ENCODE peak calls at places on chromosomes 4 and X, in five cellular contexts. R is heart left ventricle, N is cardiac muscle cell, S is kidney epithelial cell, M is endothelial cell of umbilical vein. C is an unnamed sample.
A peak's percentile ranks its signal among the peaks of the same experiment; 100 is the strongest.

GRCh38 chr4:108426493-108426892 is 193.9 kb upstream of the RPL34 start:
- DNase-seq in R (no peak), N (peak; percentile 3), S (no peak), M (no peak), C (no peak)

GRCh38 chrX:105323951-105324350 is 103.5 kb upstream of the TEX13A start:
- DNase-seq in R (no peak), N (peak; percentile 10), S (no peak), M (no peak), C (no peak)

GRCh38 chrX:97597954-97598353 is 714.2 kb downstream of the RPA4 start:
- DNase-seq in R (no peak), N (no peak), S (no peak), M (peak; percentile 34), C (no peak)

GRCh38 chr4:165326831-165327210 is 648 bp upstream of the MSMO1 start:
- DNase-seq in R (no peak), N (peak; percentile 38), S (no peak), M (no peak), C (peak; percentile 56)

GRCh38 chr4:37648084-37648817 is 37.9 kb downstream of the RELL1 start:
- DNase-seq in R (peak; percentile 90), N (peak; percentile 95), S (peak; percentile 90), M (peak; percentile 90), C (peak; percentile 76)

GRCh38 chr4:102625232-102625930 is 124.2 kb downstream of the NFKB1 start:
- DNase-seq in R (peak; percentile 52), N (peak; percentile 77), S (no peak), M (peak; percentile 23), C (no peak)

GRCh38 chr4:6917445-6918241 is 8.0 kb downstream of the TBC1D14 start:
- DNase-seq in R (peak; percentile 75), N (peak; percentile 34), S (no peak), M (peak; percentile 55), C (peak; percentile 94)

GRCh38 chrX:140292961-140293360 is 211.9 kb downstream of the SOX3 start:
- DNase-seq in R (no peak), N (no peak), S (no peak), M (no peak), C (no peak)

GRCh38 chr4:156255205-156255604 is 301.5 kb upstream of the CTSO start:
- DNase-seq in R (no peak), N (no peak), S (no peak), M (no peak), C (no peak)

GRCh38 chrX:9340619-9341304 is 124.1 kb upstream of the TBL1X start:
- DNase-seq in R (no peak), N (peak; percentile 69), S (no peak), M (peak; percentile 20), C (no peak)

GRCh38 chr4:121370729-121371325 is 10.0 kb downstream of the QRFPR start:
- DNase-seq in R (peak; percentile 30), N (peak; percentile 58), S (no peak), M (peak; percentile 53), C (peak; percentile 72)

GRCh38 chr4:13541176-13541604 is 3.1 kb downstream of the NKX3-2 start:
- DNase-seq in R (no peak), N (no peak), S (no peak), M (no peak), C (no peak)

GRCh38 chr4:6910340-6910959 is 824 bp downstream of the TBC1D14 start:
- DNase-seq in R (no peak), N (no peak), S (no peak), M (no peak), C (peak; percentile 62)

GRCh38 chr4:156954598-156954997 is 17.0 kb downstream of the PDGFC start:
- DNase-seq in R (peak; percentile 24), N (no peak), S (no peak), M (no peak), C (no peak)

GRCh38 chrX:15056044-15056443 is 182.8 kb downstream of the MOSPD2 start:
- DNase-seq in R (no peak), N (no peak), S (no peak), M (no peak), C (no peak)

GRCh38 chrX:63275127-63275526 is 76.0 kb downstream of the SPIN4 start:
- DNase-seq in R (no peak), N (no peak), S (no peak), M (peak; percentile 27), C (no peak)

GRCh38 chr4:140718240-140718639 is 37.9 kb downstream of the TBC1D9 start:
- DNase-seq in R (no peak), N (peak; percentile 68), S (peak; percentile 37), M (peak; percentile 84), C (no peak)

GRCh38 chr4:105236202-105236916 is 89.7 kb downstream of the TET2 start:
- DNase-seq in R (no peak), N (no peak), S (no peak), M (no peak), C (peak; percentile 22)

GRCh38 chr4:76377922-76378321 is 43.0 kb downstream of the CCDC158 start:
- DNase-seq in R (no peak), N (peak; percentile 74), S (peak; percentile 1), M (peak; percentile 38), C (peak; percentile 67)

GRCh38 chr4:24568425-24568824 is 15.9 kb downstream of the DHX15 start:
- DNase-seq in R (no peak), N (peak; percentile 35), S (no peak), M (no peak), C (no peak)

GRCh38 chrX:10618911-10619310 is 1.5 kb downstream of the MID1 start:
- DNase-seq in R (no peak), N (peak; percentile 27), S (no peak), M (peak; percentile 48), C (peak; percentile 14)

GRCh38 chr4:1990676-1991075 is 18.1 kb downstream of the NELFA start:
- DNase-seq in R (no peak), N (no peak), S (no peak), M (no peak), C (no peak)

GRCh38 chrX:39309721-39310152 is 508.5 kb downstream of the MID1IP1 start:
- DNase-seq in R (peak; percentile 46), N (peak; percentile 38), S (no peak), M (peak; percentile 92), C (peak; percentile 7)

GRCh38 chr4:1207603-1208265 is 35.4 kb upstream of the SPON2 start:
- DNase-seq in R (peak; percentile 75), N (peak; percentile 89), S (no peak), M (no peak), C (peak; percentile 59)

DNA sequence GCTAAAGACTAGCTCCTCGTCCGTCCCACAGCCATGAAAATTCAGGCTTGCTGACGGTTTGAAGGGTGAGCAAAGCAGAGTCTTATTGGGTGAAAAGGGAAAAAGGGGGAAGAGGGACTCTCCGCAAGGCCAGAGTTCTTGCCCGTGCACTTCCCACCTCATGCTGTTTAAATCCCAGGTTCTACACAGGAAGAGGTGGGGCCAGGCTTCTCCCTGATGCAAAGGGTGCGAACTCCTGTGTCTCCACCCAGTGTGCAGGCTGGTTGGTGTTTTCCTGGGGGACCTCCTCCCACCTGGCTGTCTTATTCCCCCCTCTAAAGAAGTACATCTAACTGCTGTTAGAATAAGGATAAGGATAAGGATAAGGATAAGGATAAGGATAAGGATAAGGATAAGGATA is 18.0 kb upstream of the LANCL3 start:
- DNase-seq in R (no peak), N (no peak), S (no peak), M (no peak), C (no peak)
- TF ChIP-seq CTCF in R (no peak), N (no peak), S (no peak), M (no peak), C (no peak)

DNA sequence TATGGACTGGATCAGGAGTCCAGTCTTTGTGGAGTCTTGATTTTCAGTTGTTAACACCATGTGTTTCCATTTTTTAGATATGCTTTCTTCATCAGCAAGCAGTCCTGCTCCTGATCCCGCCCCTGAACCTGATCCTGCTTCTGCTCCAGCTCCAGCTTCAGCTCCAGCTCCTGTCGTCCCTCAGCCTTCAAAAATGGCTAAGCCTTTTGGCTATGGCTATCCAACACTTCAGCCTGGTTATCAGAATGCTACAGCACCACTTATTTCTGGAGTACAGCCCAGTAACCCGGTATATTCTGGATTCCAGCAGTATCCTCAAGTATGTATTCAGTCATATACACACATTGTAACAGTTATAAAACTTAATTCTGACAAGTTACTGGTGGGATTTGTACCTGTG is 60.9 kb downstream of the SEC24B start:
- DNase-seq in R (peak; percentile 33), N (peak; percentile 4), S (no peak), M (no peak), C (no peak)
- H3K36me3 ChIP-seq in R (peaks cover 61% of the 10 kb centered on the region), N (peaks cover 44% of the 10 kb centered on the region), S (no peaks in the 10 kb centered on the region), M (peaks cover 9% of the 10 kb centered on the region), C (no peaks in the 10 kb centered on the region)

GRCh38 chr4:40201898-40202297 is 5.1 kb downstream of the RHOH start:
- DNase-seq in R (no peak), N (no peak), S (no peak), M (no peak), C (no peak)
- TF ChIP-seq CTCF in R (no peak), N (no peak), S (no peak), M (no peak), C (no peak)

GRCh38 chrX:114165537-114165936 is 418.3 kb upstream of the HTR2C start:
- DNase-seq in R (no peak), N (no peak), S (no peak), M (no peak), C (no peak)

GRCh38 chrX:114166601-114167000 is 417.3 kb upstream of the HTR2C start:
- DNase-seq in R (no peak), N (no peak), S (no peak), M (no peak), C (no peak)

GRCh38 chrX:114162068-114162735 is 421.7 kb upstream of the HTR2C start:
- DNase-seq in R (no peak), N (no peak), S (no peak), M (no peak), C (no peak)
- H3K36me3 ChIP-seq in R (no peaks in the 10 kb centered on the region), N (no peaks in the 10 kb centered on the region), S (no peaks in the 10 kb centered on the region), M (no peaks in the 10 kb centered on the region), C (no peaks in the 10 kb centered on the region)

C was measured in mucosa of descending colon.